ENCODE peak calls at places on chromosomes 2 and 18, in four cellular contexts. G is right atrium auricular region, Z is tibial nerve, Y is brain microvascular endothelial cell. E is an unnamed sample.

GRCh38 chr2:72109291-72109690 is 38.4 kb downstream of the CYP26B1 start:
- DNase-seq in Z (no peak), G (peak; percentile 50), Y (no peak), E (no peak)

GRCh38 chr2:23360571-23361125 is 24.3 kb upstream of the KLHL29 start:
- DNase-seq in G (no peak), Y (no peak), Z (no peak), E (peak; percentile 67)

GRCh38 chr18:9849407-9849961 is 36.3 kb upstream of the TXNDC2 start:
- DNase-seq in G (peak; percentile 79), Z (no peak), Y (no peak), E (no peak)

GRCh38 chr2:88626171-88627054 is 851 bp downstream of the EIF2AK3 start:
- DNase-seq in G (no peak), Y (no peak), Z (no peak), E (peak; percentile 35)

GRCh38 chr18:12236934-12237832 is 17.0 kb upstream of the CIDEA start:
- DNase-seq in Z (peak; percentile 65), Y (peak; percentile 55), G (peak; percentile 77), E (no peak)

GRCh38 chr2:140526575-140526974 is 1604.2 kb downstream of the LRP1B start:
- DNase-seq in Z (no peak), G (no peak), Y (peak; percentile 40), E (no peak)

GRCh38 chr18:7317804-7318231 is 86.9 kb downstream of the LRRC30 start:
- DNase-seq in Z (no peak), Y (no peak), G (peak; percentile 49), E (no peak)

GRCh38 chr18:48790869-48791635 is 159.7 kb downstream of the SMAD7 start:
- DNase-seq in G (no peak), Y (no peak), Z (peak; percentile 8), E (no peak)

GRCh38 chr2:216222650-216223352 is 113.7 kb downstream of the XRCC5 start:
- DNase-seq in Z (no peak), G (no peak), Y (peak; percentile 41), E (peak; percentile 59)

GRCh38 chr2:166764702-166765101 is 123.6 kb upstream of the XIRP2 start:
- DNase-seq in Z (no peak), Y (no peak), G (no peak), E (no peak)

GRCh38 chr2:148557844-148558436 is 86.6 kb upstream of the EPC2 start:
- DNase-seq in Y (no peak), Z (no peak), G (no peak), E (no peak)

GRCh38 chr2:148555622-148556294 is 88.8 kb upstream of the EPC2 start:
- DNase-seq in G (no peak), Z (no peak), Y (no peak), E (no peak)

GRCh38 chr2:148552675-148553331 is 91.7 kb upstream of the EPC2 start:
- DNase-seq in Y (no peak), G (no peak), Z (no peak), E (no peak)

GRCh38 chr2:148553332-148553887 is 91.1 kb upstream of the EPC2 start:
- DNase-seq in Y (no peak), Z (no peak), G (no peak), E (no peak)

DNA sequence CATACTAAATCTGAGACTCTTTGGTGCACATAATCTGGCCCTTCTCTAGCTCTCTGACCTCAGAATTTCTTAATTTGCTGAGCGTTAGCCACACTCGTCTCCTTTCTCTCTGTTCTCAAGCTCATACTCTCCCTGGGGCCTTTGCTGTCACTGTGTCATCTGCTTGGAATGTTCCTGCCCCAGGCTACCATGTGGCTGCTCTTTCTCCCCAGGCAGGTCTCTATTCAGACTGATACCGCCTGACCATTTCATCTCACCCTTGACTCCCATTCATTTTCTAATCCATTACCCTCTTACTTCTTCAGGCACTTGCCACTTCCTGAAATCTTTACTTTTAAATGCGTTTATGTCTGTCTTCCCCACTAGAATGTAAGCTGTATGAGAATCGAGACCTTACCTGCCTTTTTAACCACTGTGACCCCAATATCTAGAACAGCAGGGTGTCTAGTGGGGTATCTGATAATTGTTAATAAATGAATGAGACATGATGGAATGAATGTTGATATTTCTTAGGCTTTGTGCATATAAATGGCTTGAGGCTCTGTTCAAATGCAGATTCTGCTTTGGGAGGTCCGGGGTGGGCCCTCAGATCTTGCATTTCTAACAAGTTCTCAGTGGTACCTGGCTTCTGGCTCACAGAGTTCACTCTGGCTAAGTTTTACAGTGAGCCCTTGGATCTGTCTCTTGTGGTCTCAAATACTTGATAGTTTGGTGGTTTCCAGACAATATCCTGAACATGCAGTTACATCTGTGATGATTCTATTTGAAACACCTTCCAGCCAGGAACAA is 89.9 kb upstream of the EPC2 start:
- DNase-seq in Y (peak; percentile 22), G (no peak), Z (no peak), E (peak; percentile 65)
- H3K4me3 ChIP-seq in Y (no peak overlapping the region), G (no peak overlapping the region), Z (no peak overlapping the region), E (no peak overlapping the region)

GRCh38 chr18:23073996-23074606 is 61.2 kb upstream of the CABLES1 start:
- DNase-seq in Z (no peak), Y (peak; percentile 39), G (no peak), E (no peak)

GRCh38 chr18:23072079-23072478 is 63.2 kb upstream of the CABLES1 start:
- DNase-seq in Y (no peak), G (no peak), Z (no peak), E (no peak)

DNA sequence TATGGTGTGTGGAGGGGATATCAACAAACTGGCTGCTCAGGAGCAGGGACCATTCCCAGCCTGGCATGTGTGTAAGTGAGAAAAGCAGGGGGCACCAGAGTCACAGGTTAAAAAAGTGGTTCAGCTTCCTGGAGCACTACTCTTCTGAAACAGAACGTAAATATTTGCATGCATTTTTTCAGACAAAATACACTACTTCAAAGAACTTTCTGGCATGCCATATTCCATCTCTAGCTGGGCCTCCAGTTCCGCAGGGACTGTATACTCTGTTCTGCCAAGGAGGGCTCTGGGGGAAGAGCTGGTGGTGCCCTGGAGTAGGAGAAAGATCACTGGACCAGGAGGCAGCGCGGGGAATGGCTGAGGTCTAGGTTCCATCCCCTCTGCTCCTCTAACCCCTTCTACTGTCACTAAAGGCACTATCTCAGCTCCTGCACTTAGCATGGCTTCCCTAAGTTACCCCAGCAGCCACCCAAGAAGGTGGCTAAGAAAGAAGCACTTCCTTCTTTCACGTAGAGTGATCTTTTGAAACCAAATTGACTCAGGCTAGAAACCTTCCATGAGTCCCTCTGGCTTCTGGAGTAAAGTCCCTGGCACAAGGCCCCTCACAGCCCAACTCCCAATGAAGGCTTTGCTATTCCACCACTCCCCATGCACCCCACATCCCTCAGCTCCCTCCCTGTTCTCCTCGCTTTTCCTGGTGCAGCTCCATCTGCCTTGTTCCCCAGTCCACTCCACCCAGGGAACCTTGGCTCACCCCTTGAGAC is 57.6 kb upstream of the CABLES1 start:
- DNase-seq in Z (no peak), Y (no peak), G (no peak), E (no peak)
- TF ChIP-seq CTCF in Z (no peak), Y (peak; percentile 35), G (no peak), E (no peak)

GRCh38 chr2:42244520-42244919 is 75.4 kb downstream of the EML4 start:
- DNase-seq in G (no peak), Z (no peak), Y (no peak), E (no peak)

GRCh38 chr2:42241517-42241916 is 72.4 kb downstream of the EML4 start:
- DNase-seq in G (no peak), Y (no peak), Z (no peak), E (no peak)

GRCh38 chr2:42245392-42245791 is 76.2 kb downstream of the EML4 start:
- DNase-seq in Z (no peak), G (no peak), Y (no peak), E (no peak)

GRCh38 chr2:42239811-42240210 is 70.7 kb downstream of the EML4 start:
- DNase-seq in Y (no peak), G (no peak), Z (no peak), E (no peak)

GRCh38 chr2:42243297-42243696 is 74.1 kb downstream of the EML4 start:
- DNase-seq in Z (no peak), Y (no peak), G (no peak), E (no peak)
- H3K4me3 ChIP-seq in Z (no peak overlapping the region), Y (no peak overlapping the region), G (no peak overlapping the region), E (no peak overlapping the region)

GRCh38 chr2:54997826-54998225 is 52.4 kb downstream of the RTN4 start:
- DNase-seq in Y (no peak), G (no peak), Z (no peak), E (no peak)
- TF ChIP-seq CTCF in Y (no peak), G (no peak), Z (no peak), E (no peak)

E was measured in foreskin fibroblast.